ENCODE peak calls at places on chromosomes 3 and 15, in eight cellular contexts. E is nephron progenitor cell, D is Calu3, W is esophagus squamous epithelium, A is astrocyte of the spinal cord, S is cardiac fibroblast, Y is brain microvascular endothelial cell, N is heart left ventricle. C is an unnamed sample.
A peak's percentile ranks its signal among the peaks of the same experiment; 100 is the strongest.

GRCh38 chr3:74268753-74269152 is 345.7 kb downstream of the CNTN3 start:
- DNase-seq in E (no peak), D (no peak), W (no peak), A (no peak), S (peak; percentile 6), Y (no peak), N (no peak), C (no peak)

GRCh38 chr15:63075072-63075995 is 32.8 kb downstream of the TPM1 start:
- DNase-seq in E (no peak), D (no peak), W (no peak), A (peak; percentile 36), S (peak; percentile 46), Y (peak; percentile 27), N (no peak), C (no peak)

GRCh38 chr15:67094001-67094826 is 28.8 kb downstream of the SMAD3 start:
- DNase-seq in E (no peak), D (no peak), W (no peak), A (no peak), S (no peak), Y (no peak), N (no peak), C (no peak)

GRCh38 chr3:151282921-151283320 is 4.6 kb upstream of the P2RY14 start:
- DNase-seq in E (no peak), D (no peak), W (no peak), A (peak; percentile 67), S (peak; percentile 79), Y (peak; percentile 51), N (no peak), C (no peak)

GRCh38 chr3:151315136-151315535 is 1.5 kb downstream of the GPR87 start:
- DNase-seq in E (no peak), D (no peak), W (no peak), A (peak; percentile 28), S (peak; percentile 73), Y (no peak), N (no peak), C (no peak)

GRCh38 chr3:73563896-73564582 is 60.7 kb downstream of the PDZRN3 start:
- DNase-seq in E (no peak), D (no peak), W (no peak), A (peak; percentile 17), S (no peak), Y (no peak), N (no peak), C (no peak)

GRCh38 chr3:186930143-186930638 is at the start of gene ST6GAL1:
- DNase-seq in E (peak; percentile 79), D (peak; percentile 68), W (peak; percentile 29), A (peak; percentile 63), S (peak; percentile 77), Y (peak; percentile 49), N (peak; percentile 82), C (peak; percentile 87)

GRCh38 chr3:13866406-13866965 is 13.4 kb downstream of the WNT7A start:
- DNase-seq in E (no peak), D (no peak), W (no peak), A (peak; percentile 5), S (no peak), Y (no peak), N (no peak), C (no peak)

GRCh38 chr15:84773716-84774115 is 25.3 kb downstream of the ZNF592 start:
- DNase-seq in E (no peak), D (no peak), W (no peak), A (no peak), S (no peak), Y (no peak), N (no peak), C (no peak)

GRCh38 chr3:53890726-53891499 is 746 bp downstream of the SELENOK start:
- DNase-seq in E (no peak), D (no peak), W (no peak), A (peak; percentile 33), S (peak; percentile 41), Y (peak; percentile 34), N (peak; percentile 50), C (no peak)

GRCh38 chr3:43620953-43621405 is 832 bp downstream of the ANO10 start:
- DNase-seq in E (no peak), D (no peak), W (no peak), A (peak; percentile 42), S (peak; percentile 25), Y (peak; percentile 20), N (no peak), C (no peak)

GRCh38 chr3:136412307-136412706 is 162.2 kb downstream of the PCCB start:
- DNase-seq in E (no peak), D (no peak), W (no peak), A (no peak), S (no peak), Y (no peak), N (no peak), C (no peak)

GRCh38 chr3:175105066-175105465 is 245.9 kb downstream of the NAALADL2 start:
- DNase-seq in E (no peak), D (no peak), W (no peak), A (peak; percentile 53), S (no peak), Y (peak; percentile 14), N (no peak), C (no peak)

DNA sequence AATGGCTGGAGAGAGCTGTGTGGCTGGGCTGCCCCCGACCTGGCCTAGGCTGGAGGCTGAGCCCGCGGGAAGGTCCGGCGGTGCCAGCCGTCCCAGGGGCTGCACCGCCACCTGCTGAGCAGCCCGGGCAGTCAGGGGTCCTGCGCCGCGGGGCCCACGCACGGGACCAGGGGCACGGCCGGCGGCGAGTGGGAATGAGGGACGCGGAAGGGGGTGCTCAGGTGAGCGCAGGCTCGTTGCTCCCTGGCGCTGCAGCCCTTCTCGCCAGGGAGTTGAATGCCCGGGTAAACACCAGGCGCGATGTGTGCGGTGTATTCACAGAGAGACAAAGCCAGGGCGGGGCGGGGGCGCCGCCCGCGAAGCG is 666 bp upstream of the SEMA3F start:
- DNase-seq in E (no peak), D (peak; percentile 29), W (no peak), A (no peak), S (no peak), Y (no peak), N (no peak), C (no peak)
- TF ChIP-seq CTCF in E (no peak), D (peak; percentile 14), W (no peak), A (peak; percentile 30), S (no peak), Y (no peak), N (peak; percentile 7), C (no peak)

GRCh38 chr15:69766156-69766555 is 313.5 kb downstream of the RPLP1 start:
- DNase-seq in E (no peak), D (no peak), W (no peak), A (no peak), S (no peak), Y (no peak), N (no peak), C (no peak)

GRCh38 chr15:69760890-69761568 is 308.4 kb downstream of the RPLP1 start:
- DNase-seq in E (no peak), D (peak; percentile 82), W (no peak), A (peak; percentile 98), S (peak; percentile 99), Y (peak; percentile 99), N (peak; percentile 57), C (no peak)

GRCh38 chr15:69758810-69759410 is 306.3 kb downstream of the RPLP1 start:
- DNase-seq in E (no peak), D (no peak), W (peak; percentile 33), A (peak; percentile 33), S (peak; percentile 68), Y (peak; percentile 84), N (peak; percentile 44), C (no peak)

GRCh38 chr15:69760263-69760855 is 307.7 kb downstream of the RPLP1 start:
- DNase-seq in E (no peak), D (no peak), W (no peak), A (peak; percentile 32), S (peak; percentile 86), Y (peak; percentile 36), N (no peak), C (no peak)

GRCh38 chr15:69762373-69763148 is 309.9 kb downstream of the RPLP1 start:
- DNase-seq in E (no peak), D (no peak), W (no peak), A (no peak), S (peak; percentile 23), Y (no peak), N (no peak), C (no peak)
- TF ChIP-seq CTCF in E (no peak), D (no peak), W (no peak), A (peak; percentile 22), S (no peak), Y (peak; percentile 59), N (no peak), C (no peak)

GRCh38 chr3:100401674-100402036 is 316 bp downstream of the LNP1 start:
- DNase-seq in E (peak; percentile 37), D (peak; percentile 24), W (no peak), A (no peak), S (peak; percentile 62), Y (peak; percentile 46), N (peak; percentile 32), C (peak; percentile 36)
- TF ChIP-seq CTCF in E (no peak), D (no peak), W (no peak), A (no peak), S (no peak), Y (no peak), N (no peak), C (no peak)

DNA sequence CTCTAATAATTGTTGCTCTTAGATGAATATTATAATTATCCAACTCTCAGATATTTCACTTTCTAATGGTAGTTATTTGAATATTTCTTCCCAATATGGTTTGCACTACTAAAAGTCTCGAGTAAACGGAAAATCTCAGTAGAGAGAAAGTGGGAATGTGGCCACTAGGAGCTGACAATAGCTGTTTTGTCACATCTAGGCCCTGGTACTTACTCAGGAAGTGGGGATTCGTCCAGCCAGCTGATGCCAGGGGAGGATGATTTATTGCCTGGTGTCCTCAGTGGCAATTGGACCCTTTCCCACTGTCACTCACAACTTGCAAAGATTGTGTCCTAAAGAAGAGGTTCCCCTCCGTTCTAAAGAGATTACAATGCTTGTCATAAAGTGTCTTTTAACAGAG is 320.9 kb downstream of the MECOM start:
- DNase-seq in E (no peak), D (no peak), W (no peak), A (no peak), S (no peak), Y (no peak), N (no peak), C (no peak)
- TF ChIP-seq CTCF in E (peak; percentile 8), D (no peak), W (no peak), A (no peak), S (no peak), Y (peak; percentile 7), N (no peak), C (no peak)